ENCODE peak calls at places on chromosomes 2 and 18, in four cellular contexts. I, N, W and T are unnamed samples.

GRCh38 chr2:12718662-12719399 is 2.1 kb downstream of the TRIB2 start:
- DNase-seq in W (no peak), I (no peak), N (no peak), T (no peak)

GRCh38 chr2:121241466-121241865 is 43.5 kb downstream of the TFCP2L1 start:
- DNase-seq in I (no peak), N (no peak), W (no peak), T (no peak)

GRCh38 chr18:58484989-58485962 is 143.6 kb downstream of the ALPK2 start:
- DNase-seq in W (no peak), I (peak; percentile 18), N (no peak), T (no peak)

GRCh38 chr2:127157651-127158460 is 50.9 kb upstream of the BIN1 start:
- DNase-seq in I (no peak), N (no peak), W (peak; percentile 38), T (no peak)

GRCh38 chr2:47041065-47041464 is 114.0 kb downstream of the STPG4 start:
- DNase-seq in W (no peak), I (no peak), N (no peak), T (peak; percentile 14)

GRCh38 chr2:30235008-30235655 is 3.8 kb downstream of the LBH start:
- DNase-seq in W (no peak), N (peak; percentile 44), I (no peak), T (no peak)

GRCh38 chr2:207939342-207940108 is 85.8 kb downstream of the PLEKHM3 start:
- DNase-seq in I (no peak), W (no peak), N (peak; percentile 51), T (no peak)

GRCh38 chr18:9831046-9831722 is 54.6 kb upstream of the TXNDC2 start:
- DNase-seq in I (no peak), W (no peak), N (peak; percentile 23), T (no peak)